ENCODE peak calls at places on chromosomes 4 and X, in ten cellular contexts. G is uterus; Y is lower lobe of right lung; J is aorta; Q is CD8-positive, alpha-beta T cell; U is WERI-Rb-1; A is Karpas-422; R is tibial artery; I is Panc1; P is kidney. N is an unnamed sample.
A peak's percentile ranks its signal among the peaks of the same experiment; 100 is the strongest.

GRCh38 chr4:148065069-148065468 is 333.2 kb downstream of the ARHGAP10 start:
- DNase-seq in G (no peak), Y (no peak), J (no peak), Q (no peak), U (no peak), A (no peak), R (no peak), I (no peak), P (no peak), N (no peak)

GRCh38 chrX:71098302-71098701 is 2.7 kb downstream of the FOXO4 start:
- DNase-seq in G (peak; percentile 69), Y (peak; percentile 67), J (peak; percentile 71), Q (peak; percentile 82), U (peak; percentile 69), A (peak; percentile 77), R (peak; percentile 60), I (no peak), P (no peak), N (peak; percentile 35)

GRCh38 chr4:35939746-35940145 is 304.6 kb downstream of the ARAP2 start:
- DNase-seq in G (no peak), Y (no peak), J (no peak), Q (no peak), U (no peak), A (no peak), R (no peak), I (no peak), P (no peak), N (no peak)

GRCh38 chrX:72027024-72027913 is 104.4 kb downstream of the RTL5 start:
- DNase-seq in G (no peak), Y (no peak), J (no peak), Q (no peak), U (no peak), A (no peak), R (no peak), I (no peak), P (no peak), N (no peak)

GRCh38 chr4:89173336-89174090 is 62.2 kb downstream of the TIGD2 start:
- DNase-seq in G (no peak), Y (no peak), J (no peak), Q (no peak), U (peak; percentile 15), A (no peak), R (no peak), I (no peak), P (no peak), N (no peak)

GRCh38 chrX:20968996-20969395 is 405.2 kb upstream of the CNKSR2 start:
- DNase-seq in G (no peak), Y (no peak), J (no peak), Q (no peak), U (no peak), A (no peak), R (no peak), I (no peak), P (no peak), N (no peak)

GRCh38 chrX:7170903-7171302 is 22.9 kb upstream of the PUDP start:
- DNase-seq in G (no peak), Y (no peak), J (peak; percentile 51), Q (peak; percentile 47), U (peak; percentile 20), A (peak; percentile 78), R (no peak), I (no peak), P (no peak), N (no peak)

GRCh38 chr4:60296381-60296780 is 903.7 kb upstream of the ADGRL3 start:
- DNase-seq in G (no peak), Y (no peak), J (no peak), Q (no peak), U (no peak), A (no peak), R (no peak), I (no peak), P (no peak), N (no peak)

GRCh38 chr4:5882947-5883346 is 9.9 kb downstream of the CRMP1 start:
- DNase-seq in G (no peak), Y (no peak), J (no peak), Q (no peak), U (no peak), A (no peak), R (no peak), I (no peak), P (no peak), N (no peak)

GRCh38 chr4:185761352-185762235 is 50.4 kb downstream of the SORBS2 start:
- DNase-seq in G (no peak), Y (no peak), J (no peak), Q (no peak), U (no peak), A (no peak), R (no peak), I (no peak), P (no peak), N (no peak)

GRCh38 chr4:148787831-148788477 is 345.7 kb upstream of the NR3C2 start:
- DNase-seq in G (no peak), Y (no peak), J (no peak), Q (no peak), U (no peak), A (no peak), R (no peak), I (no peak), P (no peak), N (peak; percentile 37)

DNA sequence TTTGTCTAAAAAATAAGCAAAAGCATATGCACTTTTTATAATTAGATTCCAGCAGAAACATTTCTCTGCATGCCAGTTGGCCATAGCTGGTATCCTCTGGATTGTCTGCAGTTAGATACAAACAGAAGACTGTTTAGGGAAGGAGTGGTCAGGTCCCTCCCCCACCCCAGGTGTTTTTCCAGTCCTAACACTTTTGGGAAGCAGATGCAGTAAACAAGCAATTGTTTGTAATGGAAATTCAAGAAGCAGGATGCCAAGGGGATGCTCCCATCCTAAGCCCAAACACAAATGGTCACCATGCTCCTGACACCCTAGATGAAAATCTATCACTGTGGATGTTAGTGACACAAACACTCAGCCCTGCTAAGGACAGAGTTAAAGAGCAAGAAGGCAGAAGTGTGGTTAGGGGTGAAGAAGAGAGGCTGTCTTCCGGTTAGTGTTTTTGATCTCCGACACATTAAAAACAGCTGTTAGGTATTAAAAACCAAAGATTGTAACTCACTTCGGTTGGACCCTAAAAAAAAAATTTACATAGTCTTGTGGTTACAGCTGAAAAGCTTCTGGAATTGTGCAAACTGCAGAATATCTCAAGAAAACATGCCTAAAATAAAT is 7.9 kb downstream of the LEF1 start:
- DNase-seq in G (no peak), Y (no peak), J (no peak), Q (no peak), U (no peak), A (no peak), R (no peak), I (no peak), P (no peak), N (no peak)
- H3K4me3 ChIP-seq in G (no peak overlapping the region), Y (no peak overlapping the region), J (no peak overlapping the region), Q (peak overlapping the region; percentile 73), U (no peak overlapping the region), A (no peak overlapping the region), R (no peak overlapping the region), I (no peak overlapping the region), P (no peak overlapping the region), N (no peak overlapping the region)

DNA sequence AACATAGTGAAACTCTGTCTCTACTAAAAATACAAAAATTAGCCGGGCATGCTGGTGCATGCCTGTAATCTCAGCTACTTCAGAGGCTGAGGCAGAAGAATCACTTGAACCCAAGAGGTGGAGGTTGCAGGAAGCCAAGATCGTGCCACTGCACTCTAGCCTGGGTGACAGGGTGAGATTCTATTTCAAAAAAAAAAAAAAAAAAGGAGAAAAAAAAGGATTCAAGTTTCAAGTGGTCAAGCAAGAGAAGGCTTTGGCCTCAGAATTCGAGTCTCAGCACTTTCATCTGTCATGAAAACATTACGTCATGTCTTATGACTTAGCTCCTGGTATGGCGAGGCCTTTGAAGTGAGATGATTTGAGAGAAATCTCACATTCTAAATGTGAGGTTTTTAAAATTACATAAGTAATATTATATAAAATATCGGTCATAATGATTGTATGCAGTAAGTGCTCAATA is 21.2 kb upstream of the DHRSX start:
- DNase-seq in G (no peak), Y (no peak), J (no peak), Q (no peak), U (no peak), A (no peak), R (no peak), I (no peak), P (no peak), N (no peak)
- H3K27ac ChIP-seq in G (no peak overlapping the region), Y (no peak overlapping the region), J (no peak overlapping the region), Q (no peak overlapping the region), U (no peak overlapping the region), A (no peak overlapping the region), R (no peak overlapping the region), I (no peak overlapping the region), P (no peak overlapping the region), N (no peak overlapping the region)

GRCh38 chr4:8411351-8412180 is 29.0 kb downstream of the ACOX3 start:
- DNase-seq in G (no peak), Y (no peak), J (no peak), Q (no peak), U (no peak), A (no peak), R (no peak), I (no peak), P (no peak), N (no peak)
- H3K4me3 ChIP-seq in G (no peak overlapping the region), Y (no peak overlapping the region), J (no peak overlapping the region), Q (no peak overlapping the region), U (no peak overlapping the region), A (no peak overlapping the region), R (no peak overlapping the region), I (no peak overlapping the region), P (no peak overlapping the region), N (no peak overlapping the region)

GRCh38 chr4:151715881-151716280 is 44.9 kb downstream of the GATB start:
- DNase-seq in G (no peak), Y (no peak), J (no peak), Q (no peak), U (no peak), A (no peak), R (no peak), I (no peak), P (no peak), N (no peak)

GRCh38 chr4:151717271-151717670 is 43.5 kb downstream of the GATB start:
- DNase-seq in G (no peak), Y (no peak), J (no peak), Q (no peak), U (no peak), A (no peak), R (no peak), I (no peak), P (no peak), N (no peak)

GRCh38 chr4:151717909-151718613 is 42.7 kb downstream of the GATB start:
- DNase-seq in G (no peak), Y (no peak), J (no peak), Q (no peak), U (no peak), A (peak; percentile 75), R (no peak), I (no peak), P (no peak), N (no peak)

GRCh38 chr4:151719045-151719743 is 41.6 kb downstream of the GATB start:
- DNase-seq in G (no peak), Y (no peak), J (no peak), Q (no peak), U (no peak), A (no peak), R (no peak), I (no peak), P (no peak), N (no peak)

DNA sequence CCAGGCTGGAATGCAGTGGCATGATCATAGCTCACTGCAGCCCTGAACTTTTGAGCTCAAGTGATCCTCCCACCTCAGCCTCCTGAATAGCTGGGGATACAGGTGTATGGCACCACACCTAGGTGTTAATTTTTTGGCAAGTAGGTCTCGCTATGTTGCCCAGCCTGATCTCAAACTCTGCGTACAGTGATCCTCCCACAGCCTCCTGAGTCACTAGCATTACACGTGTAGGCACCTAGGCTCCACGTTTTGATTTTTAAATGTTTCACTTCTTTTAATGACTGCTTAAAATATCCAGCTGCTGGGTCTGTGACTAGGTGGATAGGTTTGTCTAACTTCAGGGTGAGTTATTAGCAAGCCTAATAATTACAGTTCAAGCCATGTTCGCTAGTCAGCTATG is 44.5 kb downstream of the GATB start:
- DNase-seq in G (no peak), Y (no peak), J (no peak), Q (no peak), U (no peak), A (no peak), R (no peak), I (no peak), P (no peak), N (no peak)
- H3K27ac ChIP-seq in G (no peak overlapping the region), Y (no peak overlapping the region), J (no peak overlapping the region), Q (no peak overlapping the region), U (no peak overlapping the region), A (no peak overlapping the region), R (no peak overlapping the region), I (no peak overlapping the region), P (no peak overlapping the region), N (no peak overlapping the region)

N was measured in prostate gland.